ENCODE peak calls at places on chromosomes 11 and 22, in nine cellular contexts. One of them, this sample, is unnamed.

GRCh38 chr22:30830907-30831306 is 136.2 kb downstream of the OSBP2 start:
- DNase-seq in foreskin keratinocyte: peak
- DNase-seq in uterus: no peak
- DNase-seq in A673: peak
- DNase-seq in fibroblast of lung: peak
- DNase-seq in dorsolateral prefrontal cortex: no peak
- DNase-seq in esophagus squamous epithelium: no peak
- DNase-seq in A549: peak
- DNase-seq in right atrium auricular region: no peak
- DNase-seq in this sample: peak

GRCh38 chr22:36360871-36361383 is 26.8 kb downstream of the MYH9 start:
- DNase-seq in foreskin keratinocyte: no peak
- DNase-seq in dorsolateral prefrontal cortex: no peak
- DNase-seq in A673: no peak
- DNase-seq in esophagus squamous epithelium: no peak
- DNase-seq in A549: no peak
- DNase-seq in right atrium auricular region: no peak
- DNase-seq in fibroblast of lung: peak
- DNase-seq in uterus: no peak
- DNase-seq in this sample: no peak

GRCh38 chr11:35725880-35726279 is 63.3 kb downstream of the TRIM44 start:
- DNase-seq in fibroblast of lung: peak
- DNase-seq in A673: no peak
- DNase-seq in foreskin keratinocyte: no peak
- DNase-seq in dorsolateral prefrontal cortex: no peak
- DNase-seq in uterus: no peak
- DNase-seq in A549: no peak
- DNase-seq in esophagus squamous epithelium: no peak
- DNase-seq in right atrium auricular region: no peak
- DNase-seq in this sample: peak

GRCh38 chr11:45339754-45340519 is 53.8 kb upstream of the SYT13 start:
- DNase-seq in esophagus squamous epithelium: peak
- DNase-seq in uterus: peak
- DNase-seq in right atrium auricular region: peak
- DNase-seq in fibroblast of lung: peak
- DNase-seq in dorsolateral prefrontal cortex: peak
- DNase-seq in A549: peak
- DNase-seq in A673: peak
- DNase-seq in foreskin keratinocyte: no peak
- DNase-seq in this sample: peak

GRCh38 chr11:102882389-102883024 is 7.7 kb upstream of the MMP12 start:
- DNase-seq in esophagus squamous epithelium: no peak
- DNase-seq in foreskin keratinocyte: peak
- DNase-seq in dorsolateral prefrontal cortex: no peak
- DNase-seq in fibroblast of lung: peak
- DNase-seq in A549: no peak
- DNase-seq in uterus: no peak
- DNase-seq in A673: no peak
- DNase-seq in right atrium auricular region: no peak
- DNase-seq in this sample: peak

GRCh38 chr11:68977781-68978625 is 2.8 kb downstream of the MRGPRD start:
- DNase-seq in right atrium auricular region: no peak
- DNase-seq in dorsolateral prefrontal cortex: peak
- DNase-seq in A549: no peak
- DNase-seq in foreskin keratinocyte: no peak
- DNase-seq in fibroblast of lung: no peak
- DNase-seq in A673: no peak
- DNase-seq in uterus: no peak
- DNase-seq in esophagus squamous epithelium: no peak
- DNase-seq in this sample: no peak

GRCh38 chr22:41285441-41285819 is 557 bp downstream of the RANGAP1 start:
- DNase-seq in uterus: no peak
- DNase-seq in fibroblast of lung: peak
- DNase-seq in A549: no peak
- DNase-seq in right atrium auricular region: peak
- DNase-seq in dorsolateral prefrontal cortex: no peak
- DNase-seq in foreskin keratinocyte: peak
- DNase-seq in A673: peak
- DNase-seq in esophagus squamous epithelium: no peak
- DNase-seq in this sample: peak

GRCh38 chr22:36862251-36863242 is 1.7 kb downstream of the NCF4 start:
- DNase-seq in esophagus squamous epithelium: no peak
- DNase-seq in foreskin keratinocyte: no peak
- DNase-seq in A549: no peak
- DNase-seq in fibroblast of lung: no peak
- DNase-seq in uterus: no peak
- DNase-seq in dorsolateral prefrontal cortex: no peak
- DNase-seq in right atrium auricular region: no peak
- DNase-seq in A673: no peak
- DNase-seq in this sample: no peak

GRCh38 chr11:60349990-60350389 is 22.9 kb downstream of the MS4A6E start:
- DNase-seq in uterus: no peak
- DNase-seq in esophagus squamous epithelium: no peak
- DNase-seq in dorsolateral prefrontal cortex: no peak
- DNase-seq in foreskin keratinocyte: no peak
- DNase-seq in right atrium auricular region: no peak
- DNase-seq in A549: no peak
- DNase-seq in A673: no peak
- DNase-seq in fibroblast of lung: no peak
- DNase-seq in this sample: no peak

GRCh38 chr11:30155428-30155827 is 75.4 kb upstream of the FSHB start:
- DNase-seq in foreskin keratinocyte: no peak
- DNase-seq in uterus: no peak
- DNase-seq in right atrium auricular region: no peak
- DNase-seq in esophagus squamous epithelium: no peak
- DNase-seq in A673: no peak
- DNase-seq in A549: no peak
- DNase-seq in fibroblast of lung: peak
- DNase-seq in dorsolateral prefrontal cortex: no peak
- DNase-seq in this sample: no peak

GRCh38 chr11:73243093-73243485 is 25.0 kb downstream of the P2RY2 start:
- DNase-seq in fibroblast of lung: no peak
- DNase-seq in foreskin keratinocyte: no peak
- DNase-seq in A549: no peak
- DNase-seq in A673: no peak
- DNase-seq in dorsolateral prefrontal cortex: no peak
- DNase-seq in right atrium auricular region: no peak
- DNase-seq in uterus: no peak
- DNase-seq in esophagus squamous epithelium: no peak
- DNase-seq in this sample: no peak

GRCh38 chr22:22037229-22037628 is 54.6 kb upstream of the TOP3B start:
- DNase-seq in A673: no peak
- DNase-seq in uterus: no peak
- DNase-seq in fibroblast of lung: no peak
- DNase-seq in right atrium auricular region: no peak
- DNase-seq in dorsolateral prefrontal cortex: no peak
- DNase-seq in A549: no peak
- DNase-seq in esophagus squamous epithelium: no peak
- DNase-seq in foreskin keratinocyte: no peak
- DNase-seq in this sample: no peak

GRCh38 chr11:19675397-19675796 is 37.2 kb upstream of the NAV2 start:
- DNase-seq in A673: no peak
- DNase-seq in dorsolateral prefrontal cortex: no peak
- DNase-seq in fibroblast of lung: no peak
- DNase-seq in uterus: no peak
- DNase-seq in esophagus squamous epithelium: no peak
- DNase-seq in foreskin keratinocyte: no peak
- DNase-seq in A549: no peak
- DNase-seq in right atrium auricular region: no peak
- DNase-seq in this sample: peak

GRCh38 chr11:19679952-19680823 is 32.4 kb upstream of the NAV2 start:
- DNase-seq in fibroblast of lung: peak
- DNase-seq in A673: peak
- DNase-seq in esophagus squamous epithelium: no peak
- DNase-seq in uterus: peak
- DNase-seq in A549: peak
- DNase-seq in foreskin keratinocyte: peak
- DNase-seq in dorsolateral prefrontal cortex: peak
- DNase-seq in right atrium auricular region: peak
- DNase-seq in this sample: peak

GRCh38 chr11:19676508-19677379 is 35.9 kb upstream of the NAV2 start:
- DNase-seq in right atrium auricular region: no peak
- DNase-seq in esophagus squamous epithelium: no peak
- DNase-seq in A673: peak
- DNase-seq in foreskin keratinocyte: no peak
- DNase-seq in fibroblast of lung: no peak
- DNase-seq in A549: no peak
- DNase-seq in dorsolateral prefrontal cortex: no peak
- DNase-seq in uterus: peak
- DNase-seq in this sample: no peak

GRCh38 chr11:19674831-19675230 is 37.8 kb upstream of the NAV2 start:
- DNase-seq in A673: no peak
- DNase-seq in fibroblast of lung: no peak
- DNase-seq in dorsolateral prefrontal cortex: no peak
- DNase-seq in A549: no peak
- DNase-seq in right atrium auricular region: no peak
- DNase-seq in esophagus squamous epithelium: no peak
- DNase-seq in foreskin keratinocyte: no peak
- DNase-seq in uterus: no peak
- DNase-seq in this sample: no peak

GRCh38 chr11:19677380-19678080 is 35.1 kb upstream of the NAV2 start:
- DNase-seq in A549: no peak
- DNase-seq in esophagus squamous epithelium: no peak
- DNase-seq in fibroblast of lung: no peak
- DNase-seq in dorsolateral prefrontal cortex: no peak
- DNase-seq in foreskin keratinocyte: no peak
- DNase-seq in uterus: no peak
- DNase-seq in right atrium auricular region: no peak
- DNase-seq in A673: no peak
- DNase-seq in this sample: no peak
- H3K27ac ChIP-seq in A549: peak
- H3K27ac ChIP-seq in esophagus squamous epithelium: peak
- H3K27ac ChIP-seq in fibroblast of lung: no peak
- H3K27ac ChIP-seq in dorsolateral prefrontal cortex: no peak
- H3K27ac ChIP-seq in foreskin keratinocyte: no peak
- H3K27ac ChIP-seq in uterus: peak
- H3K27ac ChIP-seq in right atrium auricular region: peak
- H3K27ac ChIP-seq in A673: no peak
- H3K27ac ChIP-seq in this sample: no peak

GRCh38 chr22:46360097-46360496 is 24.6 kb downstream of the TRMU start:
- DNase-seq in A549: no peak
- DNase-seq in A673: no peak
- DNase-seq in uterus: no peak
- DNase-seq in esophagus squamous epithelium: no peak
- DNase-seq in right atrium auricular region: no peak
- DNase-seq in dorsolateral prefrontal cortex: no peak
- DNase-seq in fibroblast of lung: no peak
- DNase-seq in foreskin keratinocyte: no peak
- DNase-seq in this sample: no peak

GRCh38 chr22:46358766-46359165 is 23.3 kb downstream of the TRMU start:
- DNase-seq in esophagus squamous epithelium: no peak
- DNase-seq in dorsolateral prefrontal cortex: no peak
- DNase-seq in right atrium auricular region: no peak
- DNase-seq in A549: no peak
- DNase-seq in uterus: no peak
- DNase-seq in A673: no peak
- DNase-seq in fibroblast of lung: no peak
- DNase-seq in foreskin keratinocyte: no peak
- DNase-seq in this sample: no peak

GRCh38 chr22:46357711-46358505 is 22.4 kb downstream of the TRMU start:
- DNase-seq in fibroblast of lung: no peak
- DNase-seq in foreskin keratinocyte: no peak
- DNase-seq in dorsolateral prefrontal cortex: no peak
- DNase-seq in right atrium auricular region: no peak
- DNase-seq in A673: no peak
- DNase-seq in A549: no peak
- DNase-seq in esophagus squamous epithelium: no peak
- DNase-seq in uterus: no peak
- DNase-seq in this sample: no peak

GRCh38 chr22:46360891-46361290 is 25.4 kb downstream of the TRMU start:
- DNase-seq in esophagus squamous epithelium: no peak
- DNase-seq in dorsolateral prefrontal cortex: no peak
- DNase-seq in right atrium auricular region: no peak
- DNase-seq in uterus: no peak
- DNase-seq in A673: no peak
- DNase-seq in fibroblast of lung: no peak
- DNase-seq in A549: no peak
- DNase-seq in foreskin keratinocyte: no peak
- DNase-seq in this sample: no peak

DNA sequence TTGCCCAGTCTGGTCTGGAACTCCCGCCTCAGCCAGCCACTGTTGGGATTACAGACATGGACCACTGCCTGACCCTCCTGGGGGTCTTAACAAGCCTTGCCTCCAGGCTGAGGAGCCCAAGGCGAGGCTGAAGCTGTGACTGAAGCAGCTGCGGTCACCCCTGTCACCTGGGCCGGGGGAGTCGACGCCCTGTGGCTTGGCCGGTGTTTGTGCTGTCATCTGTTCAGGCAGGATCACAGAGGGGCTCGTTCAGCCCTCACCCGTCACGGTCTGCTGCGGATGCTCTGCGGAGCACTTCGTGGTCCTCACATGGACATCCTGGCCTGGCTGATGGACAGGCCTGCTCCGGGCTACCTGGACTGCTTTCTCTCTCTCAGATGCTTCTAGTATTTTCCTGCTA is 23.8 kb downstream of the TRMU start:
- DNase-seq in foreskin keratinocyte: no peak
- DNase-seq in fibroblast of lung: no peak
- DNase-seq in dorsolateral prefrontal cortex: no peak
- DNase-seq in esophagus squamous epithelium: no peak
- DNase-seq in A549: no peak
- DNase-seq in A673: no peak
- DNase-seq in uterus: no peak
- DNase-seq in right atrium auricular region: no peak
- DNase-seq in this sample: no peak
- H3K27ac ChIP-seq in foreskin keratinocyte: no peak
- H3K27ac ChIP-seq in fibroblast of lung: no peak
- H3K27ac ChIP-seq in dorsolateral prefrontal cortex: no peak
- H3K27ac ChIP-seq in esophagus squamous epithelium: no peak
- H3K27ac ChIP-seq in A549: no peak
- H3K27ac ChIP-seq in A673: no peak
- H3K27ac ChIP-seq in uterus: no peak
- H3K27ac ChIP-seq in right atrium auricular region: no peak
- H3K27ac ChIP-seq in this sample: no peak

DNA sequence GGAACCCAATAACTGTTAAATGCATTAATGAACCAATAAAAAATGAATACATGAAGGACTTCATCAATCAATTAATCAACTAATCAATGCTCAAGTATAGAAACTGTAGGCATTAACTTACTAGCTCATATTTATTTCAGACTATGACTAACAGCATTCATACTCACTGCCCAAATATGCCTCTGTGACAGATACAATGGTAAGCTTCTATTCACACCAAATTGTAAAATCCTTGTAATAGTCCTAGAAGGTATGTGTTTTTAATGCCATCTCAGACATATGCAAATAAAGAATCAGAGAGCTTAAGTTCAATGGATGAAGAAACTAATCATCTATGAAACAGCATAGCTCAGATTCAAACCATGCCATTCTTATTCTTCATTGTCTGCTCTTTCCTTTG is 1253.6 kb upstream of the TENM4 start:
- DNase-seq in fibroblast of lung: no peak
- DNase-seq in uterus: no peak
- DNase-seq in foreskin keratinocyte: peak
- DNase-seq in dorsolateral prefrontal cortex: no peak
- DNase-seq in A549: no peak
- DNase-seq in right atrium auricular region: no peak
- DNase-seq in A673: no peak
- DNase-seq in esophagus squamous epithelium: no peak
- DNase-seq in this sample: no peak
- H3K27ac ChIP-seq in fibroblast of lung: no peak
- H3K27ac ChIP-seq in uterus: no peak
- H3K27ac ChIP-seq in foreskin keratinocyte: no peak
- H3K27ac ChIP-seq in dorsolateral prefrontal cortex: no peak
- H3K27ac ChIP-seq in A549: no peak
- H3K27ac ChIP-seq in right atrium auricular region: no peak
- H3K27ac ChIP-seq in A673: no peak
- H3K27ac ChIP-seq in esophagus squamous epithelium: no peak
- H3K27ac ChIP-seq in this sample: peak

GRCh38 chr22:38435960-38436359 is 19.0 kb downstream of the KCNJ4 start:
- DNase-seq in foreskin keratinocyte: no peak
- DNase-seq in A549: no peak
- DNase-seq in esophagus squamous epithelium: no peak
- DNase-seq in dorsolateral prefrontal cortex: no peak
- DNase-seq in fibroblast of lung: no peak
- DNase-seq in right atrium auricular region: no peak
- DNase-seq in A673: no peak
- DNase-seq in uterus: no peak
- DNase-seq in this sample: no peak
- H3K27ac ChIP-seq in foreskin keratinocyte: no peak
- H3K27ac ChIP-seq in A549: no peak
- H3K27ac ChIP-seq in esophagus squamous epithelium: no peak
- H3K27ac ChIP-seq in dorsolateral prefrontal cortex: no peak
- H3K27ac ChIP-seq in fibroblast of lung: no peak
- H3K27ac ChIP-seq in right atrium auricular region: no peak
- H3K27ac ChIP-seq in A673: no peak
- H3K27ac ChIP-seq in uterus: no peak
- H3K27ac ChIP-seq in this sample: no peak

This sample was measured in epithelial cell of prostate.